ENCODE peak calls at places on chromosomes 2 and 18, in ten cellular contexts. C, T, N, H, Y, E, M, I, L and G are unnamed samples.

GRCh38 chr2:196979976-196980375 is 53.5 kb upstream of the PGAP1 start:
- DNase-seq in I (no peak), Y (no peak), T (no peak), L (no peak), M (no peak), C (no peak), N (no peak), H (no peak), E (no peak), G (no peak)

GRCh38 chr2:172613610-172614231 is 57.8 kb downstream of the PDK1 start:
- DNase-seq in C (no peak), N (no peak), E (no peak), L (no peak), M (no peak), Y (no peak), I (no peak), T (no peak), H (peak; percentile 13), G (no peak)

GRCh38 chr2:95266781-95267430 is 7.3 kb upstream of the PROM2 start:
- DNase-seq in M (no peak), T (no peak), N (no peak), H (no peak), C (no peak), L (peak; percentile 11), Y (peak; percentile 7), I (peak; percentile 63), E (no peak), G (no peak)

GRCh38 chr2:421406-421805 is 133.5 kb upstream of the ALKAL2 start:
- DNase-seq in N (no peak), E (no peak), L (no peak), C (no peak), I (no peak), T (no peak), M (no peak), Y (no peak), H (no peak), G (no peak)

GRCh38 chr2:28088970-28089369 is 198.4 kb downstream of the BABAM2 start:
- DNase-seq in T (no peak), E (no peak), N (no peak), L (no peak), I (no peak), H (no peak), M (no peak), C (no peak), Y (no peak), G (no peak)

GRCh38 chr2:196176142-196176738 is 4.9 kb upstream of the STK17B start:
- DNase-seq in N (no peak), H (peak; percentile 77), Y (peak; percentile 46), M (no peak), I (no peak), T (peak; percentile 96), L (no peak), C (no peak), E (no peak), G (peak; percentile 80)

GRCh38 chr2:23209059-23209458 is 175.9 kb upstream of the KLHL29 start:
- DNase-seq in M (no peak), I (peak; percentile 11), T (no peak), N (no peak), E (no peak), L (no peak), Y (no peak), C (no peak), H (no peak), G (no peak)

GRCh38 chr2:112821142-112821541 is 15.4 kb downstream of the IL1B start:
- DNase-seq in T (no peak), C (no peak), N (peak; percentile 52), H (no peak), I (no peak), L (no peak), E (no peak), M (no peak), Y (no peak), G (no peak)

GRCh38 chr2:109478906-109479493 is 134.8 kb downstream of the SEPTIN10 start:
- DNase-seq in C (no peak), L (no peak), M (no peak), Y (no peak), I (no peak), T (no peak), H (no peak), N (no peak), E (no peak), G (no peak)

GRCh38 chr2:226495466-226496161 is 304.0 kb downstream of the IRS1 start:
- DNase-seq in M (no peak), Y (no peak), I (no peak), E (no peak), N (no peak), L (no peak), C (no peak), T (no peak), H (no peak), G (no peak)

DNA sequence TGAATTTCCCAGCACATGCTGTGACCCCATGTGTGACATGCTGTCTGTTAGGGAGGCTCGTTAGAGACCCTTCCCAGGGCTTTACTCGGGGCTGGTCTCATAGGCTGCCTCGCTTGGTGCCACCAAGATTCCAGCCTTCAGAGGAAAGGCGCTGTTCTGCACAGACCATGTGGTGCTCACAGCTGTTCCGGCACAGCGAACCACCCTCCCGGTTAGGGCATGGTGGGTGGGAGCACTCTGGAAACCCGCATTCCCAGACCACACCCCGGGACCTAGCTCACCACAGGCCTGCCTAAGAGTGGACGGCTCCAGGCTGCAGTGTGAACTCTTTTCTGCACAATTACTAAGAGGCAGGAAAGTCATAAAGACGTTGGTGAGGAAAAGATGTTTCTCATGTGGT is 112.0 kb downstream of the MBP start:
- DNase-seq in N (no peak), M (no peak), L (no peak), E (no peak), I (no peak), T (no peak), C (no peak), H (no peak), Y (no peak), G (no peak)
- H3K27ac ChIP-seq in N (no peak overlapping the region), M (no peak overlapping the region), L (no peak overlapping the region), E (no peak overlapping the region), I (no peak overlapping the region), T (no peak overlapping the region), C (no peak overlapping the region), H (no peak overlapping the region), Y (no peak overlapping the region), G (no peak overlapping the region)

GRCh38 chr2:6914829-6915228 is 2.4 kb upstream of the RNF144A start:
- DNase-seq in M (no peak), N (no peak), C (no peak), H (no peak), T (no peak), I (no peak), L (no peak), Y (no peak), E (peak; percentile 29), G (no peak)
- H3K27ac ChIP-seq in M (no peak overlapping the region), N (no peak overlapping the region), C (no peak overlapping the region), H (no peak overlapping the region), T (no peak overlapping the region), I (no peak overlapping the region), L (no peak overlapping the region), Y (no peak overlapping the region), E (no peak overlapping the region), G (no peak overlapping the region)

DNA sequence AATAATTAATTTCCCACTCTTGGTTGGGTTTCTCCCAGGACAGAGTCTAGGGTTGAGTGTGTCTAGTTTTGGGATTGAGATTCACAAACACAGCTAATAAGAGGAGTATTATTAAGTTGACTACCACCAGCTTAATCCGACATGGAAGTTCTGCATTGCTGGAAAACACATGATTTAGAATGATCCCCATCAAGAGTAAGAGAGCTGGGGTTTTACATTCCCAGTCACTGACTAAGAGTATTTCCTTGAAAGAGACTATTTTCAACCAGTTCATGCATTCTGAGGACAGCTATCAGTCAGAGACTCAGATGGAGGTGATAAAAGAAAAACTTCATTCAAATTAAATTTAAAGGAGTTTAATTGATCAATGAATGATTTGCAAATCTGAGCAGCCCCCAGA is 334.6 kb upstream of the LRATD1 start:
- DNase-seq in T (no peak), C (no peak), N (no peak), E (no peak), I (no peak), L (no peak), Y (no peak), M (no peak), H (no peak), G (no peak)
- H3K27ac ChIP-seq in T (no peak overlapping the region), C (no peak overlapping the region), N (no peak overlapping the region), E (no peak overlapping the region), I (no peak overlapping the region), L (no peak overlapping the region), Y (no peak overlapping the region), M (no peak overlapping the region), H (no peak overlapping the region), G (no peak overlapping the region)

GRCh38 chr18:73945130-73945792 is 202.4 kb downstream of the FBXO15 start:
- DNase-seq in E (no peak), I (no peak), C (no peak), H (no peak), Y (no peak), L (no peak), N (no peak), M (no peak), T (no peak), G (no peak)
- H3K27ac ChIP-seq in E (no peak overlapping the region), I (no peak overlapping the region), C (no peak overlapping the region), H (no peak overlapping the region), Y (no peak overlapping the region), L (no peak overlapping the region), N (no peak overlapping the region), M (no peak overlapping the region), T (no peak overlapping the region), G (no peak overlapping the region)

GRCh38 chr2:85768713-85769112 is 14.9 kb downstream of the ATOH8 start:
- DNase-seq in T (no peak), I (no peak), C (peak; percentile 73), E (no peak), H (peak; percentile 51), N (peak; percentile 37), L (peak; percentile 90), Y (peak; percentile 82), M (peak; percentile 84), G (no peak)
- H3K27ac ChIP-seq in T (no peak overlapping the region), I (no peak overlapping the region), C (no peak overlapping the region), E (no peak overlapping the region), H (no peak overlapping the region), N (no peak overlapping the region), L (no peak overlapping the region), Y (no peak overlapping the region), M (peak overlapping the region; percentile 95), G (no peak overlapping the region)